ENCODE peak calls at places on chromosomes 3 and 15, in five cellular contexts. One of them, this sample, is unnamed.

GRCh38 chr3:142275856-142276255 is 50.5 kb upstream of the GK5 start:
- DNase-seq in IMR-90: peak; percentile 96
- DNase-seq in AG04450: peak; percentile 50
- DNase-seq in CD4-positive, alpha-beta T cell: no peak
- DNase-seq in heart left ventricle: no peak
- DNase-seq in this sample: peak; percentile 22

GRCh38 chr3:179430277-179430870 is 20.9 kb downstream of the GNB4 start:
- DNase-seq in IMR-90: no peak
- DNase-seq in AG04450: no peak
- DNase-seq in CD4-positive, alpha-beta T cell: no peak
- DNase-seq in heart left ventricle: no peak
- DNase-seq in this sample: no peak

GRCh38 chr3:18121020-18121419 is 304.1 kb downstream of the SATB1 start:
- DNase-seq in IMR-90: no peak
- DNase-seq in AG04450: no peak
- DNase-seq in CD4-positive, alpha-beta T cell: no peak
- DNase-seq in heart left ventricle: no peak
- DNase-seq in this sample: no peak

GRCh38 chr3:96831175-96831574 is 16.8 kb downstream of the EPHA6 start:
- DNase-seq in IMR-90: no peak
- DNase-seq in AG04450: no peak
- DNase-seq in CD4-positive, alpha-beta T cell: no peak
- DNase-seq in heart left ventricle: no peak
- DNase-seq in this sample: peak; percentile 5

GRCh38 chr3:177633671-177634207 is 436.5 kb upstream of the TBL1XR1 start:
- DNase-seq in IMR-90: peak; percentile 89
- DNase-seq in AG04450: peak; percentile 54
- DNase-seq in CD4-positive, alpha-beta T cell: no peak
- DNase-seq in heart left ventricle: no peak
- DNase-seq in this sample: no peak

GRCh38 chr3:187773963-187774789 is 28.9 kb upstream of the BCL6 start:
- DNase-seq in IMR-90: no peak
- DNase-seq in AG04450: no peak
- DNase-seq in CD4-positive, alpha-beta T cell: no peak
- DNase-seq in heart left ventricle: no peak
- DNase-seq in this sample: no peak

GRCh38 chr3:30604091-30604490 is 2.3 kb upstream of the TGFBR2 start:
- DNase-seq in IMR-90: peak; percentile 41
- DNase-seq in AG04450: no peak
- DNase-seq in CD4-positive, alpha-beta T cell: no peak
- DNase-seq in heart left ventricle: no peak
- DNase-seq in this sample: no peak

GRCh38 chr3:175075269-175075668 is 216.1 kb downstream of the NAALADL2 start:
- DNase-seq in IMR-90: peak; percentile 68
- DNase-seq in AG04450: no peak
- DNase-seq in CD4-positive, alpha-beta T cell: no peak
- DNase-seq in heart left ventricle: no peak
- DNase-seq in this sample: no peak

GRCh38 chr15:70478251-70478990 is 284.9 kb downstream of the UACA start:
- DNase-seq in IMR-90: no peak
- DNase-seq in AG04450: no peak
- DNase-seq in CD4-positive, alpha-beta T cell: no peak
- DNase-seq in heart left ventricle: peak; percentile 23
- DNase-seq in this sample: no peak

GRCh38 chr15:56894601-56895000 is 23.8 kb upstream of the TCF12 start:
- DNase-seq in IMR-90: no peak
- DNase-seq in AG04450: no peak
- DNase-seq in CD4-positive, alpha-beta T cell: no peak
- DNase-seq in heart left ventricle: no peak
- DNase-seq in this sample: no peak

GRCh38 chr15:74326759-74327158 is 40.7 kb downstream of the CYP11A1 start:
- DNase-seq in IMR-90: peak; percentile 5
- DNase-seq in AG04450: no peak
- DNase-seq in CD4-positive, alpha-beta T cell: no peak
- DNase-seq in heart left ventricle: no peak
- DNase-seq in this sample: no peak

GRCh38 chr3:119352235-119352634 is 58.1 kb downstream of the ARHGAP31 start:
- DNase-seq in IMR-90: peak; percentile 31
- DNase-seq in AG04450: no peak
- DNase-seq in CD4-positive, alpha-beta T cell: peak; percentile 3
- DNase-seq in heart left ventricle: no peak
- DNase-seq in this sample: no peak

GRCh38 chr15:33091983-33092688 is 102.4 kb downstream of the FMN1 start:
- DNase-seq in IMR-90: peak; percentile 47
- DNase-seq in AG04450: no peak
- DNase-seq in CD4-positive, alpha-beta T cell: no peak
- DNase-seq in heart left ventricle: no peak
- DNase-seq in this sample: no peak

GRCh38 chr3:15903164-15903563 is 105.4 kb upstream of the ANKRD28 start:
- DNase-seq in IMR-90: peak; percentile 19
- DNase-seq in AG04450: no peak
- DNase-seq in CD4-positive, alpha-beta T cell: no peak
- DNase-seq in heart left ventricle: peak; percentile 18
- DNase-seq in this sample: no peak

GRCh38 chr15:32641517-32642059 is at the start of gene SCG5:
- DNase-seq in IMR-90: peak; percentile 49
- DNase-seq in AG04450: no peak
- DNase-seq in CD4-positive, alpha-beta T cell: no peak
- DNase-seq in heart left ventricle: no peak
- DNase-seq in this sample: no peak

GRCh38 chr15:90647326-90647725 is 69.8 kb upstream of the BLM start:
- DNase-seq in IMR-90: no peak
- DNase-seq in AG04450: no peak
- DNase-seq in CD4-positive, alpha-beta T cell: no peak
- DNase-seq in heart left ventricle: no peak
- DNase-seq in this sample: no peak

GRCh38 chr15:76059320-76060097 is at the start of gene TMEM266:
- DNase-seq in IMR-90: peak; percentile 5
- DNase-seq in AG04450: no peak
- DNase-seq in CD4-positive, alpha-beta T cell: no peak
- DNase-seq in heart left ventricle: peak; percentile 15
- DNase-seq in this sample: peak; percentile 57

GRCh38 chr3:172859035-172859434 is 108.5 kb downstream of the ECT2 start:
- DNase-seq in IMR-90: peak; percentile 17
- DNase-seq in AG04450: no peak
- DNase-seq in CD4-positive, alpha-beta T cell: no peak
- DNase-seq in heart left ventricle: no peak
- DNase-seq in this sample: no peak

GRCh38 chr15:91561371-91562100 is 292.0 kb upstream of the SLCO3A1 start:
- DNase-seq in IMR-90: peak; percentile 98
- DNase-seq in AG04450: peak; percentile 85
- DNase-seq in CD4-positive, alpha-beta T cell: no peak
- DNase-seq in heart left ventricle: peak; percentile 46
- DNase-seq in this sample: peak; percentile 81

GRCh38 chr3:46277476-46277875 is 35.2 kb downstream of the CCR3 start:
- DNase-seq in IMR-90: no peak
- DNase-seq in AG04450: no peak
- DNase-seq in CD4-positive, alpha-beta T cell: no peak
- DNase-seq in heart left ventricle: no peak
- DNase-seq in this sample: no peak

GRCh38 chr3:37803726-37804469 is 57.8 kb upstream of the CTDSPL start:
- DNase-seq in IMR-90: no peak
- DNase-seq in AG04450: no peak
- DNase-seq in CD4-positive, alpha-beta T cell: no peak
- DNase-seq in heart left ventricle: no peak
- DNase-seq in this sample: no peak

GRCh38 chr3:115428825-115429224 is 194.5 kb upstream of the GAP43 start:
- DNase-seq in IMR-90: peak; percentile 17
- DNase-seq in AG04450: no peak
- DNase-seq in CD4-positive, alpha-beta T cell: no peak
- DNase-seq in heart left ventricle: no peak
- DNase-seq in this sample: no peak

GRCh38 chr3:132134611-132135010 is 99.8 kb upstream of the CPNE4 start:
- DNase-seq in IMR-90: peak; percentile 95
- DNase-seq in AG04450: peak; percentile 71
- DNase-seq in CD4-positive, alpha-beta T cell: no peak
- DNase-seq in heart left ventricle: no peak
- DNase-seq in this sample: peak; percentile 58

DNA sequence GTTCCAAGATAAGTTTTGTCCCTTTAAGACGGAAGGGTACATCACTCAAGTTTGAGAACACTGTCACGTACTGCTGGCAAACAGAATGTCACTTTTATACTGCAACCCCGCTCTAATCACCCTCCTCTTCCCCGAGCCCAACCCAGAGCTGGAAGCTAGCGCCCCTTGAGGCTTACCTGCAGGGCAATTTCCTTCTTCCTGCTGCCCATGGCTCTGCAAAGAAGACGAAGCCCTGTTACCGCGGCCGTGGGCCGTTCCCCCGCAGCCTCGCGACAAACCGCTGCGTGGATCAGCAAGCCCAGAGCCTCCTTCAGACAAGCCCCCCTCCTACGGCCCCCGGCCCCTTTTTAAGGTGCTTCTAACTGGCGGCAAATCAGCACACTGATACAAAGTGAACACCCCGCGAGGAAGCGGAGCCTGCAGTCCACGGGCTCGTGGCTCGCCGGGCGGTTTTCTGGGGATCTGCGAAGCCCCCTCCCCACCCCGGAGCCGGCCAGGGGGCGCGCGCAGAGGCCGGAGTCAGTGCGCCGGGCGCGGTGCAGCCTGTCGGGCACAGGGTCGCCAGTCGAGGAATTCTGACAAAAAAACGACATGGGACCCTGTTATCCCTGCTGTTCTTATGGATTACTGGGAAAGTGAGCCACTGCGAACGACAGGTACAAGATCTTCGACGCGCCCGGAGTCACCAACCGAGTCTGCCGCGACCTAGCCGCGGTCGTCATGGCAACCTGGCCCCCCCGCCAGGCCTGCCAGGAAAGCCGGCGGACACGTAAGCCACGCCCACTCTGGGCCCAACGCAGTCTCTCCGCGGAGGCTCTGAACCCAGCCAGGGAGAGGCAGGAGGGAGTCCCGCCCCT is at the start of gene NME9:
- DNase-seq in IMR-90: peak; percentile 73
- DNase-seq in AG04450: peak; percentile 55
- DNase-seq in CD4-positive, alpha-beta T cell: peak; percentile 80
- DNase-seq in heart left ventricle: peak; percentile 89
- DNase-seq in this sample: peak; percentile 80
- TF ChIP-seq CTCF in IMR-90: peak; percentile 50
- TF ChIP-seq CTCF in AG04450: peak; percentile 79
- TF ChIP-seq CTCF in CD4-positive, alpha-beta T cell: peak; percentile 71
- TF ChIP-seq CTCF in heart left ventricle: peak; percentile 41
- TF ChIP-seq CTCF in this sample: peak; percentile 85

GRCh38 chr15:66654718-66655375 is 47.2 kb upstream of the SMAD6 start:
- DNase-seq in IMR-90: no peak
- DNase-seq in AG04450: no peak
- DNase-seq in CD4-positive, alpha-beta T cell: no peak
- DNase-seq in heart left ventricle: peak; percentile 58
- DNase-seq in this sample: no peak

GRCh38 chr15:66655511-66655910 is 46.5 kb upstream of the SMAD6 start:
- DNase-seq in IMR-90: no peak
- DNase-seq in AG04450: no peak
- DNase-seq in CD4-positive, alpha-beta T cell: no peak
- DNase-seq in heart left ventricle: no peak
- DNase-seq in this sample: no peak

GRCh38 chr15:66657062-66658020 is 44.7 kb upstream of the SMAD6 start:
- DNase-seq in IMR-90: no peak
- DNase-seq in AG04450: no peak
- DNase-seq in CD4-positive, alpha-beta T cell: no peak
- DNase-seq in heart left ventricle: no peak
- DNase-seq in this sample: no peak

GRCh38 chr15:66658057-66658456 is 44.0 kb upstream of the SMAD6 start:
- DNase-seq in IMR-90: no peak
- DNase-seq in AG04450: no peak
- DNase-seq in CD4-positive, alpha-beta T cell: no peak
- DNase-seq in heart left ventricle: peak; percentile 36
- DNase-seq in this sample: no peak

DNA sequence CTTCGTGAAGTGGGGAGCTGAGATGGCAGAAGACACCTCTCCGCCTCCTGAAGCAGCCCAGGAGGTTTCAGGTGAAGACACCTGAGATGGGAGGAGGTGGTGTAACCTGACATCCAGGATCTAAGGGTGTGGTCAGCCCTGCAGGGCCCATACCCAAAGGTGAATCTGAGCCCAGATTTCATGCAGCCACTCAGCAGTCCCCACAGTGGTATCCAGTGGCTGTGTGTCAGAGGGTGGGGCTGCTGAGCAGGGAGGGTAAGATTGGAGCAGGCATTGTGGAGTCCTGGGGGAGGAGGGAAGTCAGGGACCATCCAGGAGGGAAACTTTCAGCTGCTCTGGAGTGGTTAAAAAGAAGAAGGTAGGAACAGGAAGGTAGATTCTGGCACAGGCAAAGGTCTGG is 46.0 kb upstream of the SMAD6 start:
- DNase-seq in IMR-90: no peak
- DNase-seq in AG04450: no peak
- DNase-seq in CD4-positive, alpha-beta T cell: no peak
- DNase-seq in heart left ventricle: no peak
- DNase-seq in this sample: peak; percentile 34
- H3K27ac ChIP-seq in IMR-90: no peak overlapping the region
- H3K27ac ChIP-seq in AG04450: no peak overlapping the region
- H3K27ac ChIP-seq in CD4-positive, alpha-beta T cell: no peak overlapping the region
- H3K27ac ChIP-seq in heart left ventricle: no peak overlapping the region
- H3K27ac ChIP-seq in this sample: no peak overlapping the region

GRCh38 chr3:11847607-11848006 is 922 bp upstream of the TAMM41 start:
- DNase-seq in IMR-90: no peak
- DNase-seq in AG04450: no peak
- DNase-seq in CD4-positive, alpha-beta T cell: no peak
- DNase-seq in heart left ventricle: no peak
- DNase-seq in this sample: no peak
- TF ChIP-seq CTCF in IMR-90: no peak
- TF ChIP-seq CTCF in AG04450: no peak
- TF ChIP-seq CTCF in CD4-positive, alpha-beta T cell: no peak
- TF ChIP-seq CTCF in heart left ventricle: no peak
- TF ChIP-seq CTCF in this sample: no peak

GRCh38 chr15:48580736-48581135 is 64.8 kb downstream of the FBN1 start:
- DNase-seq in IMR-90: no peak
- DNase-seq in AG04450: no peak
- DNase-seq in CD4-positive, alpha-beta T cell: no peak
- DNase-seq in heart left ventricle: no peak
- DNase-seq in this sample: no peak

GRCh38 chr15:48579945-48580671 is 65.4 kb downstream of the FBN1 start:
- DNase-seq in IMR-90: peak; percentile 27
- DNase-seq in AG04450: no peak
- DNase-seq in CD4-positive, alpha-beta T cell: no peak
- DNase-seq in heart left ventricle: no peak
- DNase-seq in this sample: no peak

GRCh38 chr15:48578965-48579364 is 66.5 kb downstream of the FBN1 start:
- DNase-seq in IMR-90: no peak
- DNase-seq in AG04450: no peak
- DNase-seq in CD4-positive, alpha-beta T cell: no peak
- DNase-seq in heart left ventricle: no peak
- DNase-seq in this sample: no peak

GRCh38 chr15:48574187-48574586 is 71.3 kb downstream of the FBN1 start:
- DNase-seq in IMR-90: no peak
- DNase-seq in AG04450: no peak
- DNase-seq in CD4-positive, alpha-beta T cell: no peak
- DNase-seq in heart left ventricle: no peak
- DNase-seq in this sample: no peak

DNA sequence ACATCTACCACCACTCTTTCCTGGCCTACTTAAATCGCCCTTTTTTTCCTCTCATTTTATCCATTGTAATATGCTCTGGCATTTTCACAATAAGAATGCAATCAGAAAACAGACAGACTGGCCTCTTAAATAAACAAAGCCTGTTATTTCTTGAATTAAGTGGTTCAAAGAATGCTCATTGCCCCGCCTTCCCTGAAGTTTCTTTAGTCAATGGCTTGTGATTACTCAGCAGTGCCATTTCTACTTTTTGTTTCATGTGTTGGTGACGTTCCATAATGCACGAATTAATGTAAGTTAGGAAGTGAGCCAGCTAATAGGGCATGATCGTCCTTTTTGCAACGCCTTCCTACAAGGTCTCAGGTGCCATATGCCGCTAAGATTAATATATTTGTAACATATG is 68.0 kb downstream of the FBN1 start:
- DNase-seq in IMR-90: no peak
- DNase-seq in AG04450: no peak
- DNase-seq in CD4-positive, alpha-beta T cell: no peak
- DNase-seq in heart left ventricle: no peak
- DNase-seq in this sample: peak; percentile 26
- H3K27ac ChIP-seq in IMR-90: no peak overlapping the region
- H3K27ac ChIP-seq in AG04450: no peak overlapping the region
- H3K27ac ChIP-seq in CD4-positive, alpha-beta T cell: no peak overlapping the region
- H3K27ac ChIP-seq in heart left ventricle: no peak overlapping the region
- H3K27ac ChIP-seq in this sample: no peak overlapping the region